ENCODE peak calls at places on chromosomes 12 and 14, in six cellular contexts. One of them, this sample, is unnamed.
A peak's percentile ranks its signal among the peaks of the same experiment; 100 is the strongest.

GRCh38 chr14:23008836-23009235 is 1.1 kb downstream of the C14orf93 start:
- DNase-seq in D721Med: no peak
- DNase-seq in nephron progenitor cell: no peak
- DNase-seq in GM10248: no peak
- DNase-seq in lower leg skin: no peak
- DNase-seq in AG10803: no peak
- DNase-seq in this sample: no peak

GRCh38 chr12:38892090-38892786 is 13.2 kb downstream of the CPNE8 start:
- DNase-seq in D721Med: no peak
- DNase-seq in nephron progenitor cell: no peak
- DNase-seq in GM10248: no peak
- DNase-seq in lower leg skin: no peak
- DNase-seq in AG10803: peak; percentile 27
- DNase-seq in this sample: no peak

GRCh38 chr12:95173392-95174251 is 43.6 kb downstream of the FGD6 start:
- DNase-seq in D721Med: no peak
- DNase-seq in nephron progenitor cell: no peak
- DNase-seq in GM10248: no peak
- DNase-seq in lower leg skin: peak; percentile 70
- DNase-seq in AG10803: peak; percentile 73
- DNase-seq in this sample: peak; percentile 52

GRCh38 chr12:57850924-57851323 is 4.4 kb upstream of the CTDSP2 start:
- DNase-seq in D721Med: no peak
- DNase-seq in nephron progenitor cell: peak; percentile 18
- DNase-seq in GM10248: peak; percentile 51
- DNase-seq in lower leg skin: no peak
- DNase-seq in AG10803: no peak
- DNase-seq in this sample: no peak

GRCh38 chr12:22313276-22313995 is 21.1 kb downstream of the ST8SIA1 start:
- DNase-seq in D721Med: no peak
- DNase-seq in nephron progenitor cell: no peak
- DNase-seq in GM10248: no peak
- DNase-seq in lower leg skin: no peak
- DNase-seq in AG10803: no peak
- DNase-seq in this sample: no peak

GRCh38 chr12:68932123-68932700 is 759 bp downstream of the CPM start:
- DNase-seq in D721Med: no peak
- DNase-seq in nephron progenitor cell: no peak
- DNase-seq in GM10248: peak; percentile 31
- DNase-seq in lower leg skin: no peak
- DNase-seq in AG10803: no peak
- DNase-seq in this sample: no peak

GRCh38 chr12:110896559-110896958 is 23.8 kb downstream of the MYL2 start:
- DNase-seq in D721Med: no peak
- DNase-seq in nephron progenitor cell: no peak
- DNase-seq in GM10248: no peak
- DNase-seq in lower leg skin: peak; percentile 25
- DNase-seq in AG10803: no peak
- DNase-seq in this sample: no peak

GRCh38 chr12:120116792-120117651 is 469 bp upstream of the RAB35 start:
- DNase-seq in D721Med: peak; percentile 98
- DNase-seq in nephron progenitor cell: peak; percentile 99
- DNase-seq in GM10248: peak; percentile 96
- DNase-seq in lower leg skin: peak; percentile 93
- DNase-seq in AG10803: peak; percentile 92
- DNase-seq in this sample: peak; percentile 77

GRCh38 chr12:121530600-121531355 is 50.0 kb downstream of the KDM2B start:
- DNase-seq in D721Med: no peak
- DNase-seq in nephron progenitor cell: no peak
- DNase-seq in GM10248: peak; percentile 66
- DNase-seq in lower leg skin: peak; percentile 65
- DNase-seq in AG10803: peak; percentile 80
- DNase-seq in this sample: peak; percentile 45

GRCh38 chr12:115872212-115872611 is 405.3 kb downstream of the MED13L start:
- DNase-seq in D721Med: no peak
- DNase-seq in nephron progenitor cell: no peak
- DNase-seq in GM10248: no peak
- DNase-seq in lower leg skin: no peak
- DNase-seq in AG10803: no peak
- DNase-seq in this sample: no peak

GRCh38 chr14:32757568-32757967 is 181.1 kb upstream of the NPAS3 start:
- DNase-seq in D721Med: no peak
- DNase-seq in nephron progenitor cell: no peak
- DNase-seq in GM10248: no peak
- DNase-seq in lower leg skin: no peak
- DNase-seq in AG10803: no peak
- DNase-seq in this sample: no peak

GRCh38 chr12:116406529-116406928 is 129.0 kb upstream of the MED13L start:
- DNase-seq in D721Med: no peak
- DNase-seq in nephron progenitor cell: peak; percentile 76
- DNase-seq in GM10248: no peak
- DNase-seq in lower leg skin: peak; percentile 94
- DNase-seq in AG10803: peak; percentile 94
- DNase-seq in this sample: peak; percentile 71

GRCh38 chr12:62907561-62907960 is 27.4 kb downstream of the PPM1H start:
- DNase-seq in D721Med: no peak
- DNase-seq in nephron progenitor cell: no peak
- DNase-seq in GM10248: no peak
- DNase-seq in lower leg skin: no peak
- DNase-seq in AG10803: no peak
- DNase-seq in this sample: no peak

GRCh38 chr12:94832780-94833760 is 170.4 kb downstream of the NDUFA12 start:
- DNase-seq in D721Med: no peak
- DNase-seq in nephron progenitor cell: peak; percentile 43
- DNase-seq in GM10248: no peak
- DNase-seq in lower leg skin: peak; percentile 19
- DNase-seq in AG10803: no peak
- DNase-seq in this sample: no peak

GRCh38 chr12:116599285-116600122 is 40.3 kb downstream of the MAP1LC3B2 start:
- DNase-seq in D721Med: peak; percentile 55
- DNase-seq in nephron progenitor cell: peak; percentile 85
- DNase-seq in GM10248: peak; percentile 73
- DNase-seq in lower leg skin: peak; percentile 81
- DNase-seq in AG10803: peak; percentile 72
- DNase-seq in this sample: peak; percentile 68

GRCh38 chr12:60494249-60494648 is 898.4 kb downstream of the SLC16A7 start:
- DNase-seq in D721Med: no peak
- DNase-seq in nephron progenitor cell: no peak
- DNase-seq in GM10248: no peak
- DNase-seq in lower leg skin: no peak
- DNase-seq in AG10803: peak; percentile 67
- DNase-seq in this sample: no peak

GRCh38 chr12:42213954-42214426 is 24.1 kb downstream of the YAF2 start:
- DNase-seq in D721Med: no peak
- DNase-seq in nephron progenitor cell: no peak
- DNase-seq in GM10248: no peak
- DNase-seq in lower leg skin: no peak
- DNase-seq in AG10803: peak; percentile 48
- DNase-seq in this sample: no peak

GRCh38 chr14:40188006-40188405 is 755.8 kb upstream of the FBXO33 start:
- DNase-seq in D721Med: no peak
- DNase-seq in nephron progenitor cell: no peak
- DNase-seq in GM10248: no peak
- DNase-seq in lower leg skin: no peak
- DNase-seq in AG10803: no peak
- DNase-seq in this sample: no peak

GRCh38 chr12:31227401-31227981 is 98.5 kb downstream of the SINHCAF start:
- DNase-seq in D721Med: peak; percentile 68
- DNase-seq in nephron progenitor cell: no peak
- DNase-seq in GM10248: peak; percentile 4
- DNase-seq in lower leg skin: no peak
- DNase-seq in AG10803: no peak
- DNase-seq in this sample: no peak

GRCh38 chr14:22221508-22221907 is 367.5 kb downstream of the DAD1 start:
- DNase-seq in D721Med: no peak
- DNase-seq in nephron progenitor cell: no peak
- DNase-seq in GM10248: no peak
- DNase-seq in lower leg skin: no peak
- DNase-seq in AG10803: peak; percentile 11
- DNase-seq in this sample: no peak

GRCh38 chr14:68401320-68401719 is 391.5 kb downstream of the ZFP36L1 start:
- DNase-seq in D721Med: no peak
- DNase-seq in nephron progenitor cell: no peak
- DNase-seq in GM10248: no peak
- DNase-seq in lower leg skin: no peak
- DNase-seq in AG10803: peak; percentile 98
- DNase-seq in this sample: no peak

GRCh38 chr12:132255642-132256041 is 73.7 kb downstream of the GALNT9 start:
- DNase-seq in D721Med: no peak
- DNase-seq in nephron progenitor cell: no peak
- DNase-seq in GM10248: no peak
- DNase-seq in lower leg skin: no peak
- DNase-seq in AG10803: no peak
- DNase-seq in this sample: no peak

GRCh38 chr14:24315807-24316596 is 4.7 kb downstream of the LTB4R start:
- DNase-seq in D721Med: no peak
- DNase-seq in nephron progenitor cell: no peak
- DNase-seq in GM10248: no peak
- DNase-seq in lower leg skin: no peak
- DNase-seq in AG10803: no peak
- DNase-seq in this sample: no peak

GRCh38 chr12:26274441-26275312 is 79.3 kb downstream of the SSPN start:
- DNase-seq in D721Med: no peak
- DNase-seq in nephron progenitor cell: no peak
- DNase-seq in GM10248: peak; percentile 80
- DNase-seq in lower leg skin: peak; percentile 93
- DNase-seq in AG10803: peak; percentile 98
- DNase-seq in this sample: peak; percentile 58
- TF ChIP-seq CTCF in D721Med: no peak
- TF ChIP-seq CTCF in nephron progenitor cell: no peak
- TF ChIP-seq CTCF in GM10248: no peak
- TF ChIP-seq CTCF in lower leg skin: no peak
- TF ChIP-seq CTCF in AG10803: peak; percentile 5
- TF ChIP-seq CTCF in this sample: no peak

GRCh38 chr12:44504799-44505198 is 371.3 kb downstream of the NELL2 start:
- DNase-seq in D721Med: no peak
- DNase-seq in nephron progenitor cell: no peak
- DNase-seq in GM10248: no peak
- DNase-seq in lower leg skin: no peak
- DNase-seq in AG10803: no peak
- DNase-seq in this sample: no peak

GRCh38 chr12:44509471-44509870 is 366.6 kb downstream of the NELL2 start:
- DNase-seq in D721Med: no peak
- DNase-seq in nephron progenitor cell: no peak
- DNase-seq in GM10248: no peak
- DNase-seq in lower leg skin: no peak
- DNase-seq in AG10803: peak; percentile 13
- DNase-seq in this sample: no peak

GRCh38 chr12:44511289-44511688 is 364.8 kb downstream of the NELL2 start:
- DNase-seq in D721Med: no peak
- DNase-seq in nephron progenitor cell: no peak
- DNase-seq in GM10248: no peak
- DNase-seq in lower leg skin: no peak
- DNase-seq in AG10803: no peak
- DNase-seq in this sample: no peak

GRCh38 chr12:44507471-44507870 is 368.6 kb downstream of the NELL2 start:
- DNase-seq in D721Med: no peak
- DNase-seq in nephron progenitor cell: no peak
- DNase-seq in GM10248: no peak
- DNase-seq in lower leg skin: no peak
- DNase-seq in AG10803: no peak
- DNase-seq in this sample: no peak

DNA sequence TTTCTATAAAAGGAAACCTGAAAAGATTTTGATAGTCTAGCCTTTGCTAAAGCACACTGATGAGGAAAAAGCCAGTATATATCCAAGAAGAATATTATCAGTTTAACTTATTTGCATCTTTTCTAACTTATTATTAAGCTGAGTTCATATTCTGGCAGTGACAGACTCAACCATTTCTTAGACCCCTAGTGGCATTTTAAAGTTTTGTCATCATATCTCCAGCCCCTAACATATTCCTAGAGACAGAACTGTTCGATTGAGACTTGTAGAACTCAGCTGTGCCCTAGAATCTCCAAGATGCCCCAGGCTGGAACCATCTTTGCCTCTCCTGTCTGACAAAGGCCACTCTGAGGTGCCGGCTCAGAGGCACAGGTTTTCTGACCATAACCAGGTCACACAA is 365.6 kb downstream of the NELL2 start:
- DNase-seq in D721Med: no peak
- DNase-seq in nephron progenitor cell: no peak
- DNase-seq in GM10248: no peak
- DNase-seq in lower leg skin: no peak
- DNase-seq in AG10803: no peak
- DNase-seq in this sample: no peak
- TF ChIP-seq CTCF in D721Med: no peak
- TF ChIP-seq CTCF in nephron progenitor cell: no peak
- TF ChIP-seq CTCF in GM10248: no peak
- TF ChIP-seq CTCF in lower leg skin: no peak
- TF ChIP-seq CTCF in AG10803: no peak
- TF ChIP-seq CTCF in this sample: no peak

DNA sequence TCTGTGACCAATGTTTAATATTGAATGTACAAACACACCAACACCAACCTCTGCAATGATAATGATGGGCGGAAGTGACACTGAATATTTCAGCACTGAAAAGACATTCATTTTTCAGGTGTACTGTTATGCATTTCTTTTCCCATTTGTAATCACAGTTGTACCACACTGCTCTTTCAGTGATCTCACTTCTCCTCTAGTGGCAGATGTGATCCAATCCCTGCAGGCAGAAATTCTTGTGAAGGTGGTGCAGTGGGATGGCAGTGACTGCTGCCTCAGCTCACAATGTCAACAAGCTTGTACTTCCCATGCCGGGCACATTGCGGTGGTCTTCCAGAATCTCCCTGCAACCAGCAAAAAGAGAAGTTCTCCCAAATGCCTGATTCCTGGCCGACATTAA is 23.0 kb upstream of the ERGIC2 start:
- DNase-seq in D721Med: no peak
- DNase-seq in nephron progenitor cell: no peak
- DNase-seq in GM10248: no peak
- DNase-seq in lower leg skin: no peak
- DNase-seq in AG10803: no peak
- DNase-seq in this sample: no peak
- TF ChIP-seq CTCF in D721Med: no peak
- TF ChIP-seq CTCF in nephron progenitor cell: no peak
- TF ChIP-seq CTCF in GM10248: no peak
- TF ChIP-seq CTCF in lower leg skin: no peak
- TF ChIP-seq CTCF in AG10803: no peak
- TF ChIP-seq CTCF in this sample: no peak

GRCh38 chr12:67456281-67456918 is 187.2 kb downstream of the CAND1 start:
- DNase-seq in D721Med: no peak
- DNase-seq in nephron progenitor cell: no peak
- DNase-seq in GM10248: no peak
- DNase-seq in lower leg skin: no peak
- DNase-seq in AG10803: peak; percentile 93
- DNase-seq in this sample: no peak

GRCh38 chr12:67459578-67459977 is 189.0 kb upstream of the DYRK2 start:
- DNase-seq in D721Med: no peak
- DNase-seq in nephron progenitor cell: no peak
- DNase-seq in GM10248: no peak
- DNase-seq in lower leg skin: no peak
- DNase-seq in AG10803: no peak
- DNase-seq in this sample: no peak

GRCh38 chr12:67459173-67459572 is 189.4 kb upstream of the DYRK2 start:
- DNase-seq in D721Med: no peak
- DNase-seq in nephron progenitor cell: no peak
- DNase-seq in GM10248: no peak
- DNase-seq in lower leg skin: no peak
- DNase-seq in AG10803: peak; percentile 67
- DNase-seq in this sample: no peak

GRCh38 chr12:67457136-67457535 is 188.0 kb downstream of the CAND1 start:
- DNase-seq in D721Med: no peak
- DNase-seq in nephron progenitor cell: no peak
- DNase-seq in GM10248: no peak
- DNase-seq in lower leg skin: no peak
- DNase-seq in AG10803: peak; percentile 52
- DNase-seq in this sample: no peak

GRCh38 chr12:67457799-67458680 is 188.9 kb downstream of the CAND1 start:
- DNase-seq in D721Med: no peak
- DNase-seq in nephron progenitor cell: no peak
- DNase-seq in GM10248: peak; percentile 14
- DNase-seq in lower leg skin: peak; percentile 55
- DNase-seq in AG10803: peak; percentile 56
- DNase-seq in this sample: no peak
- TF ChIP-seq CTCF in D721Med: no peak
- TF ChIP-seq CTCF in nephron progenitor cell: peak; percentile 24
- TF ChIP-seq CTCF in GM10248: no peak
- TF ChIP-seq CTCF in lower leg skin: no peak
- TF ChIP-seq CTCF in AG10803: peak; percentile 65
- TF ChIP-seq CTCF in this sample: no peak

This sample was measured in omental fat pad.